ENCODE peak calls at places on chromosomes 7 and 10, in five cellular contexts. U, Y, K, L and G are unnamed samples.

GRCh38 chr7:135179321-135179925 is 8.9 kb upstream of the CYREN start:
- DNase-seq in U (no peak), Y (no peak), K (no peak), L (no peak), G (no peak)

GRCh38 chr7:89837515-89837914 is 316.8 kb upstream of the STEAP1 start:
- DNase-seq in U (no peak), Y (no peak), K (no peak), L (no peak), G (no peak)

GRCh38 chr7:82805527-82805960 is 357.1 kb downstream of the PCLO start:
- DNase-seq in U (peak; percentile 1), Y (no peak), K (no peak), L (no peak), G (peak; percentile 67)

GRCh38 chr10:108244443-108245228 is 1080.1 kb upstream of the SORCS1 start:
- DNase-seq in U (no peak), Y (no peak), K (no peak), L (no peak), G (no peak)

GRCh38 chr7:99407849-99408346 is 499 bp downstream of the PDAP1 start:
- DNase-seq in U (peak; percentile 58), Y (no peak), K (no peak), L (no peak), G (peak; percentile 66)

GRCh38 chr10:61822781-61823230 is 78.7 kb upstream of the ARID5B start:
- DNase-seq in U (no peak), Y (no peak), K (no peak), L (peak; percentile 67), G (no peak)

GRCh38 chr10:51521605-51522004 is 177.8 kb downstream of the CSTF2T start:
- DNase-seq in U (no peak), Y (no peak), K (no peak), L (no peak), G (no peak)

GRCh38 chr7:155867280-155867679 is 55.0 kb upstream of the SHH start:
- DNase-seq in U (no peak), Y (peak; percentile 2), K (no peak), L (no peak), G (no peak)

GRCh38 chr10:43606323-43607198 is at the start of gene ZNF485:
- DNase-seq in U (peak; percentile 23), Y (peak; percentile 85), K (no peak), L (peak; percentile 89), G (peak; percentile 91)

GRCh38 chr7:84811427-84811826 is 375.4 kb downstream of the SEMA3D start:
- DNase-seq in U (no peak), Y (no peak), K (no peak), L (no peak), G (no peak)

GRCh38 chr7:27130540-27131389 is at the start of gene HOXA4:
- DNase-seq in U (peak; percentile 77), Y (peak; percentile 91), K (no peak), L (no peak), G (peak; percentile 82)

GRCh38 chr7:95126053-95126709 is 198.2 kb downstream of the PON1 start:
- DNase-seq in U (peak; percentile 30), Y (no peak), K (no peak), L (no peak), G (no peak)

GRCh38 chr7:120052884-120053382 is 220.0 kb upstream of the KCND2 start:
- DNase-seq in U (no peak), Y (no peak), K (no peak), L (no peak), G (no peak)

GRCh38 chr7:45244996-45245395 is 87.4 kb downstream of the RAMP3 start:
- DNase-seq in U (no peak), Y (no peak), K (no peak), L (no peak), G (no peak)

GRCh38 chr10:17255512-17255911 is 27.5 kb downstream of the VIM start:
- DNase-seq in U (no peak), Y (no peak), K (no peak), L (no peak), G (no peak)

GRCh38 chr7:20784311-20785210 is 2.1 kb downstream of the SP8 start:
- DNase-seq in U (no peak), Y (peak; percentile 75), K (no peak), L (no peak), G (peak; percentile 62)

GRCh38 chr7:94969434-94970084 is 62.2 kb downstream of the PPP1R9A start:
- DNase-seq in U (peak; percentile 77), Y (peak; percentile 47), K (no peak), L (no peak), G (no peak)

GRCh38 chr7:101165075-101165957 is at the start of gene VGF:
- DNase-seq in U (peak; percentile 85), Y (peak; percentile 98), K (no peak), L (peak; percentile 97), G (peak; percentile 97)

GRCh38 chr10:101287183-101287830 is 58.0 kb upstream of the LBX1 start:
- DNase-seq in U (no peak), Y (no peak), K (no peak), L (no peak), G (no peak)

GRCh38 chr10:129631011-129631410 is 164.0 kb downstream of the MGMT start:
- DNase-seq in U (no peak), Y (no peak), K (no peak), L (no peak), G (no peak)

GRCh38 chr7:81299272-81299671 is 380.4 kb upstream of the SEMA3C start:
- DNase-seq in U (no peak), Y (no peak), K (no peak), L (no peak), G (no peak)

GRCh38 chr7:82742163-82742562 is 298.6 kb upstream of the CACNA2D1 start:
- DNase-seq in U (no peak), Y (no peak), K (no peak), L (no peak), G (no peak)

GRCh38 chr7:95199779-95200558 is 124.4 kb downstream of the PON1 start:
- DNase-seq in U (peak; percentile 49), Y (no peak), K (no peak), L (peak; percentile 11), G (peak; percentile 69)

GRCh38 chr10:7085913-7086589 is 324.8 kb downstream of the SFMBT2 start:
- DNase-seq in U (no peak), Y (no peak), K (no peak), L (peak; percentile 29), G (no peak)

GRCh38 chr10:119602241-119603095 is 5.7 kb upstream of the TIAL1 start:
- DNase-seq in U (peak; percentile 31), Y (peak; percentile 64), K (no peak), L (peak; percentile 11), G (no peak)

GRCh38 chr10:122463466-122464157 is 2.3 kb downstream of the HTRA1 start:
- DNase-seq in U (no peak), Y (peak; percentile 37), K (no peak), L (no peak), G (no peak)

GRCh38 chr10:24433705-24434104 is 224.8 kb downstream of the KIAA1217 start:
- DNase-seq in U (no peak), Y (no peak), K (no peak), L (no peak), G (no peak)

GRCh38 chr10:117074621-117075020 is 63.4 kb downstream of the VAX1 start:
- DNase-seq in U (peak; percentile 3), Y (no peak), K (no peak), L (no peak), G (no peak)

GRCh38 chr10:32940321-32941264 is 17.4 kb downstream of the ITGB1 start:
- DNase-seq in U (no peak), Y (no peak), K (no peak), L (no peak), G (no peak)

GRCh38 chr10:50362547-50363125 is 111.3 kb upstream of the ASAH2 start:
- DNase-seq in U (no peak), Y (no peak), K (peak; percentile 79), L (no peak), G (no peak)

GRCh38 chr7:83472376-83472775 is 176.6 kb downstream of the SEMA3E start:
- DNase-seq in U (no peak), Y (no peak), K (no peak), L (no peak), G (no peak)

GRCh38 chr7:10802526-10802925 is 171.1 kb upstream of the PHF14 start:
- DNase-seq in U (no peak), Y (no peak), K (no peak), L (no peak), G (no peak)

GRCh38 chr7:70751895-70752294 is 380.0 kb upstream of the GALNT17 start:
- DNase-seq in U (no peak), Y (peak; percentile 41), K (no peak), L (no peak), G (no peak)

DNA sequence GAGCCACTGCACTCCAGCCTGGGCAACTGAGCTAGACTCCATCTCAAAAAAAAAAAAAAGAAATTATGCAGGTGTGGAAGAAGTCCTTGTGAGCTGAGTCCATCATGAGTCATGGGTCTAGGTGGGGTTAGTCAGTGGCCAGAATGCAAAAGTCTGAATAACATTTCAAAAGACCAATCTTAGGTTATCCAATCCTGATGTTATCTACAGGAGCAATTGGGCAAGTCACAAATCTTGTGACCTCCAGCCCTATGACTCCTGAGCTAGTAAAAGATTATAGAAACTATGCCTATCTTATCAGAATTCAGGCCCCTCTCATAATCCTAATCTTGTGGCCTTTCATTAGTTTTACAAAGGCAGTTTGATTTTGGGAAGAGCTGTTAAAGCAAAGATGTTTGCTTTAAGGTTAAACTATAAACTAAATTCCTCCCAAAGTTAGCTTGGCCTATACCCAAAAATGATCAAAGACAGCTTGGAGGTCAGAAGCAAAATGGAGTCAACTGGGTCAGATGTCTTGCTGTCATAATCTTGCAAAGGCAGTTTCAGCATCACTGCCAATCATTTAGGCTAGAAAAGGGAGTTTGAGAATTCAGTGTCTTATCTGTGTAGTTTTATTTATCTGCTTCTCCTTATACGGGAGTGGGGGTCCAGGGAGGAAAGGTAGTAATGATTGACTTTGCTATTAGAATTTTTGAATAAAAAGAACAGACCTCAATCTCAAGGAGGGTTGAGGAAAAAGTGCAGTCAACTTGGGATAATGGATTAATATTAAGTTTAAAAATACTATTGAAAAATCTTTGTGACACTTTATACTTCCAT is 71.2 kb upstream of the TRIM24 start:
- DNase-seq in U (peak; percentile 98), Y (no peak), K (no peak), L (no peak), G (no peak)
- TF ChIP-seq RAD21 in U (no peak), Y (no peak), K (no peak), L (no peak), G (no peak)

GRCh38 chr10:22481687-22482539 is 136.6 kb downstream of the SPAG6 start:
- DNase-seq in U (no peak), Y (no peak), K (no peak), L (no peak), G (no peak)
- TF ChIP-seq TAF1 in U (no peak), Y (no peak), K (no peak), L (no peak), G (no peak)

GRCh38 chr10:78651287-78651686 is 417.5 kb upstream of the ZMIZ1 start:
- DNase-seq in U (no peak), Y (no peak), K (no peak), L (no peak), G (no peak)

GRCh38 chr10:78648256-78648860 is 420.4 kb upstream of the ZMIZ1 start:
- DNase-seq in U (no peak), Y (no peak), K (no peak), L (no peak), G (no peak)

GRCh38 chr10:78649429-78649828 is 419.3 kb upstream of the ZMIZ1 start:
- DNase-seq in U (no peak), Y (no peak), K (no peak), L (no peak), G (no peak)

GRCh38 chr10:78653555-78653954 is 415.2 kb upstream of the ZMIZ1 start:
- DNase-seq in U (no peak), Y (no peak), K (no peak), L (no peak), G (no peak)

GRCh38 chr10:78650122-78650521 is 418.6 kb upstream of the ZMIZ1 start:
- DNase-seq in U (no peak), Y (no peak), K (no peak), L (no peak), G (no peak)
- TF ChIP-seq RAD21 in U (no peak), Y (no peak), K (no peak), L (no peak), G (no peak)

GRCh38 chr7:31074403-31074802 is 22.3 kb downstream of the ADCYAP1R1 start:
- DNase-seq in U (no peak), Y (no peak), K (no peak), L (no peak), G (no peak)
- TF ChIP-seq TAF1 in U (no peak), Y (no peak), K (no peak), L (no peak), G (no peak)